ENCODE peak calls at places on chromosome 17, in eight cellular contexts. Q is adrenal gland, L is uterus, B is esophagus squamous epithelium, X is stomach, W is IMR-90, J is transverse colon, S is body of pancreas. Z is an unnamed sample.

GRCh38 chr17:3913531-3914318 is 2.5 kb downstream of the P2RX1 start:
- DNase-seq in Q (peak; percentile 94), L (peak; percentile 71), B (no peak), X (peak; percentile 85), W (peak; percentile 76), J (peak; percentile 88), S (peak; percentile 85), Z (peak; percentile 95)

GRCh38 chr17:19546289-19547065 is 12.8 kb downstream of the SLC47A1 start:
- DNase-seq in Q (no peak), L (no peak), B (no peak), X (peak; percentile 43), W (no peak), J (peak; percentile 55), S (peak; percentile 31), Z (no peak)

GRCh38 chr17:19991252-19991885 is 13.7 kb upstream of the AKAP10 start:
- DNase-seq in Q (no peak), L (no peak), B (no peak), X (no peak), W (no peak), J (no peak), S (no peak), Z (no peak)

GRCh38 chr17:73285916-73286862 is 24.5 kb upstream of the CPSF4L start:
- DNase-seq in Q (peak; percentile 70), L (no peak), B (no peak), X (no peak), W (no peak), J (no peak), S (no peak), Z (no peak)

GRCh38 chr17:6713918-6714271 is 726 bp upstream of the SLC13A5 start:
- DNase-seq in Q (no peak), L (no peak), B (no peak), X (no peak), W (no peak), J (no peak), S (no peak), Z (no peak)

GRCh38 chr17:56973520-56973919 is 4.4 kb upstream of the SCPEP1 start:
- DNase-seq in Q (peak; percentile 84), L (no peak), B (no peak), X (no peak), W (peak; percentile 59), J (no peak), S (peak; percentile 44), Z (no peak)

GRCh38 chr17:43915561-43915960 is 8.2 kb upstream of the MPP2 start:
- DNase-seq in Q (no peak), L (no peak), B (no peak), X (no peak), W (peak; percentile 22), J (no peak), S (no peak), Z (no peak)

GRCh38 chr17:17774009-17774881 is 62.5 kb downstream of the SREBF1 start:
- DNase-seq in Q (peak; percentile 68), L (peak; percentile 51), B (no peak), X (peak; percentile 80), W (peak; percentile 52), J (peak; percentile 83), S (peak; percentile 77), Z (no peak)

GRCh38 chr17:14581181-14581830 is 280.4 kb downstream of the HS3ST3B1 start:
- DNase-seq in Q (no peak), L (no peak), B (no peak), X (no peak), W (no peak), J (no peak), S (no peak), Z (no peak)

GRCh38 chr17:83155128-83156081 is 76.0 kb downstream of the METRNL start:
- DNase-seq in Q (peak; percentile 66), L (no peak), B (no peak), X (no peak), W (peak; percentile 44), J (no peak), S (no peak), Z (peak; percentile 94)

GRCh38 chr17:43953746-43954145 is at the start of gene PYY:
- DNase-seq in Q (no peak), L (no peak), B (no peak), X (no peak), W (no peak), J (no peak), S (no peak), Z (no peak)

DNA sequence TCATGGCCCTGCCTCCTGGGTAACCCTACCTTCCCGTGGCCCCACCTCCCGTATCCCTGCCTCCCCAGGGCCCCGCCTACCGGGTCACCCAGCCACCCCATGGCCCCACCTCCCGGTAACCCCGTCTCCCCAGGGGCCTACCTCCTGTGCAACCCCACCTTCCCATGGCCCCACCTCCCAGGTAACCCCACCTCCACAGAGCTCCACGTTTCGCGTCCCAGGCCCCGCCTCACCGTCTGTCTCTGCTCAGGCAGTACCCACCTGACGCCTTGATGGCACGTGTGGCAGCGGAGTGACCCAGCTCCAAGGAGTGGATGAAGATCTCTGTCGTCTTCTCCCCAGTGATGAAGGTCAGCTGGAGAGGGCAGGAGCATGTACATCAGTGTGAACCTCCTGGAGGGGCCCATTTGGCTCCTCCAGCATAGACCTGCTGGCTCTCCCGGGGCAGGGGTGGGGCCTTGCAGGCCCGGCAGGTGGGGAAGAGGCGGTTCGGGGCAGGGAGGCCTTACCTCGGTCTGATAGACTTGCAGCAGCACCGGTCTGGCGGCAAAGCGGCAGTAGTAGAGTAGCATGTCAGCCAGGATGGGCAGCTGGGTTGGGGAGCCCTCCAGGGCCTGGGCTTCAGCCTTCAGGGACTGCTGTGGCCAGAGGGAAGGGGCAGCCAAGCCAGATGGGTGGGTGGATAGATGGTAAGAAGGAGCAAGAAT is 18.6 kb upstream of the PIK3R6 start:
- DNase-seq in Q (no peak), L (no peak), B (no peak), X (no peak), W (no peak), J (no peak), S (no peak), Z (no peak)
- TF ChIP-seq POLR2A in Q (no peak), L (no peak), B (no peak), X (no peak), W (no peak), J (no peak), S (no peak), Z (no peak)

GRCh38 chr17:41496803-41497484 is 7.2 kb upstream of the KRT36 start:
- DNase-seq in Q (peak; percentile 78), L (peak; percentile 37), B (no peak), X (peak; percentile 76), W (peak; percentile 83), J (peak; percentile 84), S (peak; percentile 66), Z (peak; percentile 91)
- TF ChIP-seq POLR2A in Q (no peak), L (no peak), B (no peak), X (no peak), W (no peak), J (peak; percentile 69), S (peak; percentile 42), Z (peak; percentile 54)

DNA sequence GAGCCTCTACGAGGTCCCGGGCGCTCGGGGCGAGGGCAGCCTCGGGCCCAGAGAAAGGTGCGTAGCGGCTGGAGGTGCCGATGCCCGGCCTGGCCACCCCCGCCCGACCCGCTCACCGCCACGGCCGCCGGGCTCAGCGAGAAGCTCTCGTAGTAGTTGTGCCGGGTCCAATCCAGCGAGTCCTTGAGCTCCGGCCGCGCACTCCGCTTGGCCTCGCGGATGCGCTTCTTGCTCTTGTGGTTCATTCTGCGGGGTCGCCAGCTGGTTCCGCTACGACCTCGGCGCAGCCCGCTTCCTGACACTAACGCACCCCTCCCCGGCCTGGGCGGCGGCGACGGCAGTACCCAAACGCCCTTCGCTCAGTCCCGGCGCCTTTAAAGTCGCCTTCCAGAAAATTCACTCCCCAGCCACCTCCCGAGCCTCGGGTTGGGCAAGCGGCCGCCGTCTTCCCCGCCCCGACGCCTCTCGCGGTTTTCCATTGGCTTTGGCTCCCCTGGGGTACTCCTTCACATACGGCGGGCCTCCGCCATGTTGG is at the start of gene JMJD6:
- DNase-seq in Q (peak; percentile 98), L (peak; percentile 97), B (peak; percentile 75), X (peak; percentile 97), W (peak; percentile 95), J (peak; percentile 98), S (peak; percentile 96), Z (peak; percentile 90)
- TF ChIP-seq POLR2A in Q (peak; percentile 94), L (peak; percentile 94), B (no peak), X (no peak), W (peak; percentile 97), J (peak; percentile 98), S (peak; percentile 99), Z (peak; percentile 91)

GRCh38 chr17:50066995-50067394 is 11.1 kb downstream of the ITGA3 start:
- DNase-seq in Q (no peak), L (no peak), B (no peak), X (no peak), W (no peak), J (no peak), S (no peak), Z (no peak)

GRCh38 chr17:50062323-50063243 is 6.7 kb downstream of the ITGA3 start:
- DNase-seq in Q (peak; percentile 89), L (peak; percentile 59), B (no peak), X (peak; percentile 85), W (peak; percentile 73), J (peak; percentile 88), S (peak; percentile 56), Z (peak; percentile 88)

GRCh38 chr17:50064253-50064991 is 8.5 kb downstream of the ITGA3 start:
- DNase-seq in Q (peak; percentile 84), L (peak; percentile 75), B (no peak), X (no peak), W (peak; percentile 97), J (peak; percentile 41), S (no peak), Z (peak; percentile 88)

GRCh38 chr17:50063516-50064252 is 7.8 kb downstream of the ITGA3 start:
- DNase-seq in Q (no peak), L (no peak), B (no peak), X (no peak), W (peak; percentile 52), J (no peak), S (no peak), Z (no peak)

GRCh38 chr17:50065056-50065455 is 9.1 kb downstream of the ITGA3 start:
- DNase-seq in Q (no peak), L (no peak), B (no peak), X (no peak), W (no peak), J (no peak), S (no peak), Z (no peak)
- TF ChIP-seq POLR2A in Q (no peak), L (no peak), B (no peak), X (no peak), W (no peak), J (no peak), S (no peak), Z (no peak)

GRCh38 chr17:75515523-75516254 is at the start of gene CASKIN2:
- DNase-seq in Q (peak; percentile 98), L (peak; percentile 98), B (peak; percentile 33), X (peak; percentile 97), W (peak; percentile 86), J (peak; percentile 97), S (peak; percentile 99), Z (peak; percentile 100)

GRCh38 chr17:75514299-75515228 is 773 bp downstream of the CASKIN2 start:
- DNase-seq in Q (peak; percentile 85), L (peak; percentile 55), B (no peak), X (no peak), W (peak; percentile 23), J (peak; percentile 26), S (peak; percentile 76), Z (no peak)

GRCh38 chr17:75516255-75516618 is at the start of gene TSEN54:
- DNase-seq in Q (peak; percentile 96), L (peak; percentile 94), B (peak; percentile 54), X (peak; percentile 96), W (peak; percentile 79), J (peak; percentile 97), S (peak; percentile 95), Z (peak; percentile 99)

GRCh38 chr17:75513667-75514052 is 1.7 kb downstream of the CASKIN2 start:
- DNase-seq in Q (no peak), L (no peak), B (no peak), X (no peak), W (no peak), J (no peak), S (no peak), Z (no peak)

GRCh38 chr17:75515229-75515522 is 161 bp downstream of the CASKIN2 start:
- DNase-seq in Q (no peak), L (no peak), B (no peak), X (no peak), W (no peak), J (no peak), S (no peak), Z (no peak)
- TF ChIP-seq POLR2A in Q (no peak), L (peak; percentile 42), B (no peak), X (no peak), W (no peak), J (no peak), S (peak; percentile 35), Z (no peak)